ENCODE peak calls at places on chromosomes 3 and 15, in five cellular contexts. R is right lobe of liver, K is adrenal gland, S is Peyer's patch, U is mammary epithelial cell. F is an unnamed sample.

GRCh38 chr3:54123538-54124196 is 1.3 kb downstream of the CACNA2D3 start:
- DNase-seq in R (no peak), K (no peak), S (no peak), U (no peak), F (peak)

GRCh38 chr3:105715372-105715771 is 153.4 kb downstream of the CBLB start:
- DNase-seq in R (no peak), K (no peak), S (no peak), U (peak), F (peak)

GRCh38 chr3:156732715-156733114 is 58.3 kb downstream of the TIPARP start:
- DNase-seq in R (no peak), K (no peak), S (no peak), U (no peak), F (no peak)

GRCh38 chr15:34365073-34365825 is 1.7 kb downstream of the LPCAT4 start:
- DNase-seq in R (no peak), K (no peak), S (no peak), U (no peak), F (no peak)

GRCh38 chr3:160686955-160687535 is 10.1 kb downstream of the ARL14 start:
- DNase-seq in R (no peak), K (no peak), S (no peak), U (no peak), F (peak)

GRCh38 chr15:68578960-68579935 is at the start of gene CORO2B:
- DNase-seq in R (no peak), K (no peak), S (no peak), U (peak), F (peak)

GRCh38 chr3:150074697-150075416 is 104.2 kb upstream of the PFN2 start:
- DNase-seq in R (no peak), K (no peak), S (no peak), U (no peak), F (no peak)

GRCh38 chr3:10638466-10638865 is 133.1 kb upstream of the ATP2B2 start:
- DNase-seq in R (no peak), K (no peak), S (no peak), U (no peak), F (no peak)

GRCh38 chr3:179615458-179616173 is 11.0 kb downstream of the NDUFB5 start:
- DNase-seq in R (no peak), K (no peak), S (no peak), U (no peak), F (peak)

GRCh38 chr15:80778964-80779657 is at the start of gene CEMIP:
- DNase-seq in R (peak), K (peak), S (peak), U (peak), F (peak)

GRCh38 chr15:73232771-73233170 is 136.0 kb downstream of the HCN4 start:
- DNase-seq in R (no peak), K (no peak), S (no peak), U (no peak), F (no peak)

GRCh38 chr3:137695351-137695750 is 68.8 kb upstream of the SOX14 start:
- DNase-seq in R (no peak), K (no peak), S (no peak), U (no peak), F (no peak)

GRCh38 chr15:78715930-78716329 is 74.9 kb upstream of the CHRNB4 start:
- DNase-seq in R (no peak), K (no peak), S (no peak), U (peak), F (peak)

GRCh38 chr15:92071030-92071644 is 217.6 kb downstream of the SLCO3A1 start:
- DNase-seq in R (peak), K (no peak), S (peak), U (no peak), F (no peak)

GRCh38 chr3:187516446-187516845 is 148.3 kb downstream of the RTP4 start:
- DNase-seq in R (no peak), K (no peak), S (no peak), U (no peak), F (no peak)

GRCh38 chr3:65348596-65348995 is 660.8 kb upstream of the ADAMTS9 start:
- DNase-seq in R (no peak), K (no peak), S (no peak), U (no peak), F (peak)

GRCh38 chr3:52498134-52499054 is 3.3 kb downstream of the STAB1 start:
- DNase-seq in R (peak), K (peak), S (peak), U (no peak), F (peak)

GRCh38 chr15:38690737-38691332 is 126.2 kb upstream of the RASGRP1 start:
- DNase-seq in R (peak), K (peak), S (peak), U (peak), F (peak)

GRCh38 chr15:25176616-25176923 is 221.8 kb downstream of the SNRPN start:
- DNase-seq in R (no peak), K (peak), S (peak), U (no peak), F (no peak)

DNA sequence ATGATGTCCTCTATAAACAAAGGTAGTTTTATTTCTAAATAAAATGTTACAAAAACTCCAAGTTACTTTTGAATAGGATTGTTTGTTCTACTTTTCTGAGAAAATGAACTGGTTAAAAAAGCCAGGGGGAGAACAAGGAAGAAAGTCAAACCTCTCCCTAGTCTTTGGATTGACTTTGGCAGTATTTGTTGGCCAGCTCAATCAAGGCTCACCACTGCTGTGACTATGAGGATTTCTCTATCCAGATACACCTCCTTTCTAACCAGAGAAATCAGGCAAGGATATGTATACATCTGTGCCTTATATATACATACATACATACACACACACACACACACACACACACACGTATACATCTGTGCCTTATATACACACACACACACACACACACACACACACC is 107.8 kb downstream of the FEZF2 start:
- DNase-seq in R (no peak), K (no peak), S (no peak), U (no peak), F (no peak)
- TF ChIP-seq CTCF in R (no peak), K (no peak), S (no peak), U (no peak), F (no peak)

GRCh38 chr3:134601539-134602439 is 49.0 kb downstream of the KY start:
- DNase-seq in R (no peak), K (peak), S (no peak), U (no peak), F (peak)
- TF ChIP-seq CTCF in R (no peak), K (no peak), S (no peak), U (no peak), F (no peak)

GRCh38 chr3:126521122-126521891 is 2.6 kb upstream of the CHST13 start:
- DNase-seq in R (peak), K (no peak), S (no peak), U (no peak), F (no peak)

GRCh38 chr3:126523745-126524428 is at the start of gene CHST13:
- DNase-seq in R (peak), K (peak), S (peak), U (peak), F (peak)

GRCh38 chr3:126519506-126520455 is 2.2 kb upstream of the UROC1 start:
- DNase-seq in R (peak), K (no peak), S (no peak), U (no peak), F (no peak)

GRCh38 chr3:126524429-126524988 is 554 bp downstream of the CHST13 start:
- DNase-seq in R (peak), K (no peak), S (no peak), U (no peak), F (no peak)

DNA sequence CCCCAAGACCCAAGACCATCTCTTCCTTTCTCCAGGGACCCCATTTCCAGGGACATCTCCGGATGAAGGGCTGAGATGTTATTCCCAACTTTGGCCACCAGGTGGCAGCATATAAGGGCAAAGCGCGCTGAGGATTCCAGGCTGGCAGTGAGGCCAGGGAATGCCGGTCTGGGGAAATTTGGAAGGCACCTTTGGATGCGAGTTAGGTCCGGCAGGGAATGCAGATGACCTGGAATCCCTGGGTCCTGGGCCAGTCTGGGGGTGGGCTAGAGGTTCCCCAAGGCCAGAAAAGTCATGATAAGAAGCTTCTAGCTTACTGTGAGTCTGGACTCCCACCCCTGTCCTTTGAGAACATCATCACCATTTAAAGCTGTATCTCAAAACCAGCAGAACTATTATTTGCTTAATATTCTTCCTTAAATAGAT is 1.6 kb upstream of the CHST13 start:
- DNase-seq in R (peak), K (peak), S (peak), U (peak), F (peak)
- TF ChIP-seq CTCF in R (peak), K (peak), S (peak), U (peak), F (peak)

DNA sequence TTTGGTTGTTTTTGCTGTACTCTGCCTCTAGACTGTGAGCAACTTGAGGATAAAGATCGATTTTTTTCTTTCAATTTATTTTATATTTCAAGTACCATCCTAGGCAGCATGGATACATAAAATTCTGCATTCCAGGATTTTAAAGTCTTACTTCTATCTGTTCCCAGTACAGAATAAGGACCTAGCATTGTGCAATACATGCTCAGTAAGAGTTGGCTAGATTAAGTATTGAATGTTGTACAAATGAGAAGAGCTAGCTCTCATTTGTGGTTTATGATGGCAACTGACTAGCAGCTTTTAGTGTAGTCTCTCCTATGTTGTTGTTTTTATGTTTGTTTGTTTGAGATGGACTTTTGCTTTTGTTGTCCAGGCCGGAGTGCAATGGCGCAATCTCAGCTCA is 222.7 kb downstream of the TP63 start:
- DNase-seq in R (no peak), K (no peak), S (no peak), U (no peak), F (peak)
- TF ChIP-seq CTCF in R (no peak), K (no peak), S (no peak), U (no peak), F (no peak)

GRCh38 chr3:123724306-123724705 is 139.5 kb upstream of the HACD2 start:
- DNase-seq in R (no peak), K (no peak), S (no peak), U (peak), F (peak)
- TF ChIP-seq CTCF in R (no peak), K (no peak), S (no peak), U (peak), F (peak)

DNA sequence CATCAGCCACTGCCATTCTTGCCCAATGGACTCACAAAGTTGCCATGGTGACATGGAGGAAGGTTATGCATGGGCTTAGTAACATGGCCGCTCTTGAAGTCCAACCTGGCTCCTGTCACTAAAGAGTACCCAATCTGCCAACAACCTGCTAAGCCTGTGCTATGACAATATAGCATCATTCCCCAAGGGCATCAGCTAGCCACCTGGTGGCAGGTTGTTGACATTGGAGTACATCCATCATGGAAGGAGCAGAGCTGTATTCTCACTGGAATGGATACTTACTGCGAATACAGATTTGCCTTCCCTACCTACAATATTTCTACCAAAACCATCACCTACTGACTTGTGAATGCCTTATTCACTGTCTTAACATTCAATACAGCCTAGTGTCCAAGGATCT is 138.9 kb upstream of the RORA start:
- DNase-seq in R (no peak), K (no peak), S (no peak), U (peak), F (no peak)
- TF ChIP-seq CTCF in R (peak), K (no peak), S (no peak), U (peak), F (no peak)